ENCODE peak calls at places on chromosomes 3 and 15, in eight cellular contexts. R is GM23338, I is hepatocyte, O is MM.1S, B is OCI-LY7, A is SK-N-SH, W is HCT116, L is PC-3. E is an unnamed sample.

GRCh38 chr3:52171577-52172261 is 17.5 kb upstream of the POC1A start:
- DNase-seq in R (no peak), B (no peak), L (peak), O (no peak), A (no peak), I (peak), W (peak), E (peak)

GRCh38 chr3:39531681-39532080 is 64.2 kb downstream of the MOBP start:
- DNase-seq in W (peak), I (peak), R (no peak), O (no peak), L (peak), A (no peak), B (no peak), E (peak)

GRCh38 chr3:94440767-94441493 is 378.1 kb downstream of the NSUN3 start:
- DNase-seq in W (no peak), A (no peak), I (peak), R (no peak), L (peak), B (no peak), O (no peak), E (peak)

GRCh38 chr3:17554078-17554477 is 188.4 kb downstream of the TBC1D5 start:
- DNase-seq in I (no peak), R (no peak), A (no peak), L (no peak), O (no peak), B (no peak), W (no peak), E (no peak)

GRCh38 chr3:185737020-185737419 is 87.8 kb downstream of the IGF2BP2 start:
- DNase-seq in W (no peak), I (no peak), B (no peak), O (no peak), R (no peak), L (peak), A (no peak), E (peak)

GRCh38 chr3:12959838-12960378 is 113.3 kb downstream of the IQSEC1 start:
- DNase-seq in R (peak), I (no peak), O (no peak), A (no peak), W (no peak), B (peak), L (no peak), E (no peak)

GRCh38 chr3:35727179-35727578 is 87.9 kb downstream of the ARPP21 start:
- DNase-seq in B (no peak), O (no peak), W (no peak), L (peak), R (no peak), A (no peak), I (no peak), E (no peak)

GRCh38 chr3:169554606-169555005 is 108.9 kb downstream of the MECOM start:
- DNase-seq in A (no peak), R (no peak), B (no peak), I (no peak), W (no peak), O (no peak), L (no peak), E (no peak)

GRCh38 chr3:40969341-40969740 is 230.0 kb upstream of the CTNNB1 start:
- DNase-seq in R (no peak), B (no peak), W (no peak), O (peak), A (no peak), I (no peak), L (no peak), E (no peak)

GRCh38 chr3:9838856-9839255 is 5.0 kb downstream of the RPUSD3 start:
- DNase-seq in L (no peak), W (no peak), I (no peak), B (no peak), O (no peak), A (no peak), R (no peak), E (no peak)

GRCh38 chr3:60024400-60024799 is 974.6 kb upstream of the CFAP20DC start:
- DNase-seq in W (no peak), R (no peak), B (no peak), L (no peak), O (no peak), I (no peak), A (no peak), E (no peak)

GRCh38 chr15:25248583-25249235 is 190.1 kb downstream of the UBE3A start:
- DNase-seq in W (no peak), A (no peak), L (no peak), I (no peak), R (no peak), O (no peak), B (no peak), E (no peak)

GRCh38 chr3:135214400-135214799 is 419.3 kb downstream of the EPHB1 start:
- DNase-seq in L (no peak), W (no peak), R (no peak), A (no peak), B (no peak), O (no peak), I (no peak), E (no peak)

GRCh38 chr15:22895465-22896190 is 57.2 kb downstream of the NIPA2 start:
- DNase-seq in I (peak), W (peak), B (no peak), R (no peak), L (peak), A (no peak), O (no peak), E (peak)

GRCh38 chr15:50049871-50050270 is 69.2 kb downstream of the ATP8B4 start:
- DNase-seq in L (peak), B (no peak), R (no peak), O (no peak), I (no peak), A (no peak), W (no peak), E (peak)

GRCh38 chr3:185176756-185177359 is 24.0 kb upstream of the C3orf70 start:
- DNase-seq in O (peak), I (peak), A (peak), W (peak), B (peak), R (peak), L (peak), E (peak)

GRCh38 chr15:63067976-63068743 is 25.6 kb downstream of the TPM1 start:
- DNase-seq in I (no peak), L (no peak), A (no peak), O (no peak), R (no peak), B (no peak), W (no peak), E (no peak)

GRCh38 chr3:69985266-69985665 is 14.3 kb upstream of the SAMMSON start:
- DNase-seq in O (no peak), I (no peak), A (no peak), L (peak), W (no peak), R (no peak), B (no peak), E (no peak)

GRCh38 chr3:44991326-44991725 is 15.3 kb downstream of the EXOSC7 start:
- DNase-seq in A (no peak), L (no peak), W (no peak), I (no peak), O (no peak), B (no peak), R (no peak), E (no peak)

GRCh38 chr15:63763476-63764123 is 70.1 kb downstream of the HERC1 start:
- DNase-seq in R (no peak), O (no peak), A (no peak), I (no peak), B (no peak), L (peak), W (no peak), E (peak)

GRCh38 chr15:70761046-70761445 is 2.3 kb downstream of the UACA start:
- DNase-seq in A (no peak), O (no peak), R (no peak), L (peak), W (no peak), I (no peak), B (no peak), E (no peak)

GRCh38 chr3:57752307-57752706 is 3.8 kb upstream of the SLMAP start:
- DNase-seq in R (no peak), I (peak), A (no peak), O (no peak), L (peak), B (no peak), W (peak), E (peak)

GRCh38 chr3:114498779-114499370 is 205.0 kb downstream of the TIGIT start:
- DNase-seq in O (no peak), B (no peak), L (peak), A (no peak), W (peak), I (peak), R (no peak), E (peak)

GRCh38 chr3:54046677-54047214 is 75.6 kb upstream of the CACNA2D3 start:
- DNase-seq in O (no peak), A (peak), I (peak), L (peak), R (no peak), B (no peak), W (no peak), E (peak)

GRCh38 chr3:116912116-116912515 is 202.5 kb downstream of the TUSC7 start:
- DNase-seq in I (no peak), R (no peak), O (no peak), W (no peak), B (no peak), A (no peak), L (no peak), E (no peak)

GRCh38 chr15:101220060-101220459 is 31.8 kb downstream of the CHSY1 start:
- DNase-seq in I (no peak), W (no peak), B (no peak), L (no peak), O (no peak), R (no peak), A (no peak), E (no peak)

GRCh38 chr3:142633073-142633472 is 36.9 kb downstream of the PLS1 start:
- DNase-seq in A (no peak), R (no peak), O (no peak), W (no peak), L (no peak), I (no peak), B (no peak), E (no peak)

GRCh38 chr15:54304321-54304720 is 326.1 kb downstream of the UNC13C start:
- DNase-seq in O (no peak), R (no peak), I (no peak), L (no peak), W (no peak), A (no peak), B (no peak), E (no peak)

GRCh38 chr3:149588909-149589308 is 68.9 kb downstream of the WWTR1 start:
- DNase-seq in I (no peak), L (no peak), O (no peak), A (no peak), B (no peak), W (no peak), R (no peak), E (no peak)
- TF ChIP-seq EZH2phosphoT487 in I (no peak), L (no peak), O (no peak), A (no peak), B (no peak), W (no peak), R (no peak), E (no peak)

DNA sequence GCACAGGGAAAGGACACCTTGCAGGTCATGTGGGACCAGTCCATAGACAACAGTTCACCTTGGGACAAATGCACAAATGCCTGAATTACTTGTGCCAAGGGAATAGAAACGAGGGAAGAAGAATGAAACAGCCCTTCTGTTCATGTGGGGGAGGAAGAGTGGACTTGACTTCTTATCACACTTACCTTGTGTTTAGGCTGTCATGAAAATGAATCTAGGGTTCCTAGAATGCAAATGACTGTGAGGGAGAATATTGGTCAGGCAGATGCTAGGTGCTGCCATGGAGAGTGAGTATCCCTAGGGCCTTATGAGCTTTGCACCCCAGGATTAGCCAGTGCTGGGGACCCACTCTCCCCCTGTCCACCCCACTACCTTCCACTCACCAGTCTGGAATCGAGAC is 11.0 kb upstream of the PRKAR2A start:
- DNase-seq in A (no peak), O (no peak), I (no peak), R (no peak), B (no peak), L (no peak), W (no peak), E (no peak)
- H3K4me2 ChIP-seq in A (no peak), O (no peak), I (no peak), R (no peak), B (no peak), L (no peak), W (no peak), E (no peak)

GRCh38 chr3:147619925-147620580 is 210.9 kb downstream of the ZIC1 start:
- DNase-seq in W (no peak), I (no peak), A (no peak), O (no peak), B (no peak), L (no peak), R (no peak), E (peak)

GRCh38 chr3:147618636-147619035 is 209.5 kb downstream of the ZIC1 start:
- DNase-seq in A (no peak), W (no peak), I (no peak), B (no peak), R (peak), L (no peak), O (no peak), E (no peak)

GRCh38 chr3:147616998-147617619 is 207.9 kb downstream of the ZIC1 start:
- DNase-seq in W (peak), B (peak), R (peak), O (peak), A (peak), I (peak), L (peak), E (peak)

GRCh38 chr3:147613710-147614109 is 204.5 kb downstream of the ZIC1 start:
- DNase-seq in R (no peak), A (no peak), I (no peak), O (peak), W (no peak), L (no peak), B (no peak), E (no peak)

GRCh38 chr3:147614210-147614609 is 205.0 kb downstream of the ZIC1 start:
- DNase-seq in W (no peak), L (no peak), A (no peak), R (no peak), B (no peak), O (no peak), I (no peak), E (no peak)
- H3K27ac ChIP-seq in W (no peak), L (no peak), A (no peak), R (no peak), B (no peak), O (no peak), I (no peak), E (no peak)

GRCh38 chr3:145696011-145696410 is 465.0 kb downstream of the PLOD2 start:
- DNase-seq in W (no peak), L (no peak), R (no peak), A (no peak), O (no peak), I (no peak), B (no peak), E (no peak)
- TF ChIP-seq EZH2phosphoT487 in W (no peak), L (no peak), R (no peak), A (no peak), O (no peak), I (no peak), B (no peak), E (no peak)

DNA sequence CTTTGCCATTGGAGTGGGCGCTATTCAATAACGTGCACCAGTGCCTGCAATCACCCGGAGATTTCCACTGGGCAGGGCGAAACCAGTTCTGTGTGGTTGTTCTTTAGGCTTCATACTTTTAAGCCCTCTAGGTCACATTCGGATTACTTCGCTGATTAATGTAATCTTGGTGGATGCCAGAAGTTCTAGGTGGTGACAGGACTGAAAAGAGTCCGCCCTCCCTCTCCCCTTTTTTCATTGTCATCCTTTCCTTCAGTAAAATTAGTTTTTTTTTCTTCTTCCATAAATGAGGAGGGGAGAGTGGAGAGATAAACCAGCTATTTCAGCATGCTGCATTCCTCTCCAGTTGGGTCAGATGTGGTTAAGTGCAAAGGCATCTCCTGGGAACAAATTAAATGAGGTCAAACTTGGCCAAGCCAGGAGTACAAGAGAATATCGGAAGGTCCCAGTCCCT is 2.3 kb upstream of the SLC2A2 start:
- DNase-seq in O (no peak), L (peak), W (no peak), A (no peak), B (no peak), I (peak), R (no peak), E (peak)
- H3K4me2 ChIP-seq in O (no peak), L (no peak), W (no peak), A (peak), B (no peak), I (peak), R (peak), E (peak)

E was measured in GM23248.